ENCODE peak calls at places on chromosome 19, in four cellular contexts. Z is neural crest cell, E is KBM-7, P is Ammon's horn. A is an unnamed sample.

GRCh38 chr19:3113100-3114017 is 19.2 kb downstream of the GNA11 start:
- DNase-seq in Z (no peak), E (no peak), P (no peak), A (no peak)

GRCh38 chr19:17811103-17811502 is 10.2 kb downstream of the INSL3 start:
- DNase-seq in P (no peak), E (no peak), Z (no peak), A (no peak)

GRCh38 chr19:42088471-42089190 is 12.7 kb downstream of the ZNF574 start:
- DNase-seq in E (no peak), Z (no peak), P (no peak), A (no peak)

GRCh38 chr19:56301152-56301551 is 13.5 kb downstream of the ZSCAN5A start:
- DNase-seq in E (no peak), P (no peak), Z (no peak), A (no peak)

GRCh38 chr19:16365300-16365996 is 40.8 kb downstream of the KLF2 start:
- DNase-seq in E (no peak), Z (no peak), P (no peak), A (no peak)

GRCh38 chr19:13861392-13861713 is 15.6 kb upstream of the NANOS3 start:
- DNase-seq in E (no peak), P (no peak), Z (no peak), A (no peak)

GRCh38 chr19:2055871-2056809 is 5.1 kb upstream of the MKNK2 start:
- DNase-seq in P (no peak), E (peak), Z (no peak), A (no peak)

GRCh38 chr19:54464624-54465266 is 1.2 kb upstream of the LENG9 start:
- DNase-seq in P (peak), E (peak), Z (peak), A (peak)

GRCh38 chr19:10332158-10332964 is 968 bp downstream of the RAVER1 start:
- DNase-seq in Z (no peak), P (no peak), E (no peak), A (no peak)

GRCh38 chr19:10915511-10916091 is 12.8 kb downstream of the YIPF2 start:
- DNase-seq in Z (no peak), P (no peak), E (no peak), A (no peak)

GRCh38 chr19:4077800-4078683 is 11.3 kb upstream of the ZBTB7A start:
- DNase-seq in Z (no peak), E (peak), P (no peak), A (peak)

GRCh38 chr19:40184273-40184672 is 7.0 kb upstream of the MAP3K10 start:
- DNase-seq in Z (no peak), E (no peak), P (no peak), A (no peak)

GRCh38 chr19:41641879-41642485 is 15.1 kb upstream of the CEACAM4 start:
- DNase-seq in Z (peak), P (peak), E (peak), A (peak)

GRCh38 chr19:14114854-14115253 is 2.7 kb downstream of the PRKACA start:
- DNase-seq in E (peak), Z (peak), P (peak), A (peak)

GRCh38 chr19:1882786-1883692 is 2.3 kb downstream of the ABHD17A start:
- DNase-seq in E (no peak), P (no peak), Z (no peak), A (no peak)

GRCh38 chr19:27635401-27635800 is 1577.5 kb downstream of the UQCRFS1 start:
- DNase-seq in E (no peak), Z (no peak), P (no peak), A (no peak)

GRCh38 chr19:8475005-8475404 is 27.4 kb downstream of the PRAM1 start:
- DNase-seq in Z (no peak), E (no peak), P (no peak), A (no peak)

GRCh38 chr19:32404213-32404938 is 1.2 kb upstream of the DPY19L3 start:
- DNase-seq in E (peak), Z (no peak), P (no peak), A (no peak)

GRCh38 chr19:7505288-7505681 is 10.6 kb upstream of the ZNF358 start:
- DNase-seq in Z (no peak), E (no peak), P (no peak), A (no peak)

GRCh38 chr19:41708481-41708880 is at the start of gene CEACAM5:
- DNase-seq in E (no peak), Z (no peak), P (no peak), A (no peak)

GRCh38 chr19:53094749-53095575 is 8.3 kb downstream of the ZNF160 start:
- DNase-seq in P (no peak), Z (no peak), E (no peak), A (no peak)

GRCh38 chr19:6529937-6530384 is 865 bp upstream of the TNFSF9 start:
- DNase-seq in E (no peak), P (no peak), Z (no peak), A (no peak)

GRCh38 chr19:43465468-43466120 is at the start of gene LYPD3:
- DNase-seq in Z (no peak), E (no peak), P (no peak), A (no peak)

GRCh38 chr19:5588906-5589676 is 21.3 kb upstream of the TINCR start:
- DNase-seq in E (no peak), Z (no peak), P (no peak), A (no peak)

GRCh38 chr19:48456864-48457263 is 1.5 kb downstream of the KCNJ14 start:
- DNase-seq in P (no peak), Z (no peak), E (no peak), A (no peak)

A was measured in pons.